ENCODE peak calls at places on chromosomes 4 and X, in eight cellular contexts. D is cardiac muscle cell, Q is endothelial cell, S is adrenal gland, Z is Peyer's patch, B is foreskin fibroblast, N is thoracic aorta, T is colonic mucosa. R is an unnamed sample.

GRCh38 chr4:139521764-139522373 is 34.1 kb downstream of the SETD7 start:
- DNase-seq in Q (no peak), N (no peak), D (no peak), B (no peak), T (no peak), S (no peak), Z (no peak), R (peak; percentile 29)

GRCh38 chrX:68732906-68733493 is 85.5 kb downstream of the STARD8 start:
- DNase-seq in Z (peak; percentile 60), N (peak; percentile 3), B (peak; percentile 23), D (peak; percentile 70), S (peak; percentile 23), Q (peak; percentile 76), T (peak; percentile 66), R (peak; percentile 67)

GRCh38 chr4:41294445-41295062 is 37.8 kb downstream of the UCHL1 start:
- DNase-seq in S (no peak), D (no peak), Z (no peak), N (no peak), B (no peak), T (no peak), Q (no peak), R (no peak)

GRCh38 chr4:76624271-76624681 is 189.2 kb downstream of the SHROOM3 start:
- DNase-seq in Q (no peak), B (peak; percentile 86), Z (no peak), N (peak; percentile 69), S (peak; percentile 85), D (peak; percentile 92), T (no peak), R (no peak)

GRCh38 chr4:3640587-3640962 is 108.4 kb upstream of the LRPAP1 start:
- DNase-seq in Q (no peak), N (no peak), T (no peak), S (peak; percentile 24), D (no peak), B (no peak), Z (no peak), R (no peak)

GRCh38 chr4:13988347-13989265 is 361.1 kb upstream of the BOD1L1 start:
- DNase-seq in Z (no peak), Q (no peak), B (peak; percentile 95), S (peak; percentile 94), N (peak; percentile 47), D (peak; percentile 97), T (peak; percentile 18), R (no peak)

GRCh38 chrX:132940727-132941162 is 17.7 kb downstream of the HS6ST2 start:
- DNase-seq in T (no peak), S (no peak), B (no peak), Q (no peak), Z (no peak), N (no peak), D (no peak), R (no peak)

GRCh38 chrX:53000447-53001208 is 42.3 kb upstream of the FAM156A start:
- DNase-seq in Q (no peak), D (peak; percentile 51), T (no peak), S (no peak), Z (no peak), N (no peak), B (no peak), R (no peak)

GRCh38 chrX:67503453-67503852 is 40.4 kb upstream of the AR start:
- DNase-seq in T (no peak), Q (no peak), D (no peak), N (no peak), B (no peak), Z (no peak), S (no peak), R (no peak)

GRCh38 chr4:129064717-129065116 is 28.6 kb downstream of the SCLT1 start:
- DNase-seq in T (no peak), D (peak; percentile 58), B (peak; percentile 29), S (no peak), Q (no peak), N (no peak), Z (no peak), R (no peak)

GRCh38 chr4:123340381-123340701 is 56.3 kb upstream of the SPRY1 start:
- DNase-seq in D (peak; percentile 83), N (no peak), T (no peak), Q (no peak), B (peak; percentile 84), S (no peak), Z (no peak), R (no peak)

GRCh38 chrX:13432776-13433605 is 113.1 kb upstream of the ATXN3L start:
- DNase-seq in N (no peak), S (no peak), Q (no peak), B (peak; percentile 69), T (no peak), Z (no peak), D (peak; percentile 38), R (no peak)

GRCh38 chr4:25792200-25792791 is 70.5 kb downstream of the SEL1L3 start:
- DNase-seq in T (peak; percentile 70), Q (peak; percentile 58), B (no peak), N (no peak), D (peak; percentile 29), Z (peak; percentile 68), S (peak; percentile 24), R (no peak)

GRCh38 chr4:126956192-126956897 is 676.4 kb upstream of the INTU start:
- DNase-seq in D (no peak), S (no peak), N (no peak), T (no peak), Q (no peak), Z (peak; percentile 41), B (no peak), R (no peak)

GRCh38 chrX:10387011-10387410 is 230.2 kb downstream of the CLCN4 start:
- DNase-seq in T (no peak), N (no peak), B (peak; percentile 29), Z (no peak), S (no peak), Q (no peak), D (peak; percentile 16), R (no peak)

GRCh38 chr4:4820264-4820663 is 39.2 kb upstream of the MSX1 start:
- DNase-seq in Z (no peak), D (no peak), B (no peak), S (no peak), T (no peak), N (no peak), Q (no peak), R (no peak)

GRCh38 chr4:101774807-101775206 is 15.7 kb upstream of the BANK1 start:
- DNase-seq in B (no peak), S (no peak), Q (no peak), D (peak; percentile 69), Z (no peak), N (no peak), T (no peak), R (no peak)

GRCh38 chrX:23578079-23578478 is 89.2 kb upstream of the PRDX4 start:
- DNase-seq in T (no peak), Z (no peak), Q (no peak), N (no peak), B (peak; percentile 0), D (peak; percentile 13), S (peak; percentile 30), R (no peak)
- TF ChIP-seq CTCF in T (no peak), Z (no peak), Q (no peak), N (no peak), B (no peak), D (no peak), S (no peak), R (no peak)

GRCh38 chr4:119707336-119707735 is 78.7 kb upstream of the PDE5A start:
- DNase-seq in B (no peak), Q (no peak), D (no peak), S (no peak), T (peak; percentile 40), N (no peak), Z (no peak), R (no peak)

GRCh38 chr4:119706804-119707203 is 78.2 kb upstream of the PDE5A start:
- DNase-seq in Q (no peak), D (no peak), T (no peak), S (no peak), B (no peak), N (no peak), Z (no peak), R (no peak)

GRCh38 chr4:119709418-119709817 is 80.8 kb upstream of the PDE5A start:
- DNase-seq in Z (no peak), N (no peak), B (no peak), S (no peak), Q (no peak), T (no peak), D (no peak), R (no peak)
- TF ChIP-seq CTCF in Z (no peak), N (no peak), B (no peak), S (no peak), Q (no peak), T (no peak), D (no peak), R (no peak)

GRCh38 chr4:88705805-88706518 is 8.3 kb upstream of the NAP1L5 start:
- DNase-seq in B (peak; percentile 33), T (no peak), D (peak; percentile 30), S (no peak), Q (no peak), Z (no peak), N (no peak), R (no peak)

GRCh38 chr4:88702780-88703179 is 5.2 kb upstream of the NAP1L5 start:
- DNase-seq in D (no peak), T (no peak), N (no peak), Z (no peak), B (no peak), Q (no peak), S (no peak), R (no peak)

GRCh38 chr4:88705223-88705622 is 7.6 kb upstream of the NAP1L5 start:
- DNase-seq in Z (no peak), D (no peak), N (no peak), T (no peak), B (no peak), S (no peak), Q (no peak), R (no peak)

GRCh38 chr4:88709989-88710388 is 12.4 kb upstream of the NAP1L5 start:
- DNase-seq in Z (no peak), T (no peak), D (no peak), B (no peak), N (no peak), S (no peak), Q (no peak), R (no peak)

GRCh38 chr4:88706574-88706973 is 8.9 kb upstream of the NAP1L5 start:
- DNase-seq in B (peak; percentile 52), T (no peak), Z (no peak), S (peak; percentile 43), N (no peak), D (peak; percentile 83), Q (peak; percentile 23), R (no peak)
- TF ChIP-seq CTCF in B (peak; percentile 53), T (no peak), Z (peak; percentile 33), S (peak; percentile 71), N (peak; percentile 70), D (peak; percentile 69), Q (no peak), R (no peak)

GRCh38 chrX:130093271-130093670 is 17.0 kb downstream of the ELF4 start:
- DNase-seq in S (no peak), Z (no peak), Q (no peak), N (no peak), D (no peak), T (no peak), B (no peak), R (no peak)

GRCh38 chrX:130098202-130098552 is 12.1 kb downstream of the ELF4 start:
- DNase-seq in D (no peak), N (no peak), T (no peak), B (no peak), Z (no peak), S (no peak), Q (no peak), R (no peak)

GRCh38 chrX:130097507-130098201 is 12.6 kb downstream of the ELF4 start:
- DNase-seq in Q (peak; percentile 27), T (peak; percentile 76), B (no peak), N (no peak), Z (peak; percentile 82), S (no peak), D (no peak), R (no peak)

GRCh38 chrX:130094712-130095111 is 15.6 kb downstream of the ELF4 start:
- DNase-seq in T (no peak), B (no peak), Z (no peak), N (no peak), D (no peak), Q (no peak), S (no peak), R (no peak)

GRCh38 chrX:130095249-130095648 is 15.0 kb downstream of the ELF4 start:
- DNase-seq in N (no peak), D (no peak), B (no peak), S (no peak), Q (no peak), T (no peak), Z (no peak), R (no peak)
- TF ChIP-seq CTCF in N (no peak), D (no peak), B (no peak), S (no peak), Q (no peak), T (no peak), Z (no peak), R (no peak)